ENCODE peak calls at places on chromosomes 3 and 15, in four cellular contexts. X is NCI-H1694 treated with DMSO at 0.1 percent for 48 hours, V is astrocyte of the cerebellum, U is psoas muscle. Y is an unnamed sample.

GRCh38 chr15:44157679-44158078 is 37.4 kb downstream of the FRMD5 start:
- DNase-seq in U (no peak), V (peak), X (no peak), Y (peak)

GRCh38 chr15:40367673-40368611 is 9.9 kb downstream of the DISP2 start:
- DNase-seq in V (peak), U (peak), X (peak), Y (peak)

GRCh38 chr3:37324752-37325407 is 150.5 kb upstream of the LRRFIP2 start:
- DNase-seq in V (peak), U (no peak), X (no peak), Y (no peak)

GRCh38 chr3:110929811-110930210 is 141.8 kb upstream of the NECTIN3 start:
- DNase-seq in V (no peak), U (no peak), X (no peak), Y (no peak)

GRCh38 chr3:29156071-29156715 is 124.7 kb upstream of the RBMS3 start:
- DNase-seq in X (no peak), U (no peak), V (no peak), Y (peak)

GRCh38 chr15:77475898-77476297 is 55.2 kb downstream of the HMG20A start:
- DNase-seq in V (no peak), X (no peak), U (no peak), Y (no peak)

GRCh38 chr3:131716943-131717342 is 214.2 kb upstream of the MRPL3 start:
- DNase-seq in U (no peak), X (no peak), V (no peak), Y (no peak)

GRCh38 chr3:111936191-111936841 is 42.5 kb upstream of the ABHD10 start:
- DNase-seq in V (peak), X (no peak), U (no peak), Y (peak)

GRCh38 chr3:168847293-168847883 is 751.7 kb upstream of the GOLIM4 start:
- DNase-seq in X (peak), V (peak), U (no peak), Y (no peak)

GRCh38 chr15:84400017-84400740 is 164.6 kb downstream of the GOLGA6L4 start:
- DNase-seq in U (no peak), X (no peak), V (no peak), Y (no peak)

Y was measured in retinal pigment epithelial cell.